ENCODE peak calls at places on chromosomes 12 and 14, in five cellular contexts. S, H, T, A and L are unnamed samples.

GRCh38 chr12:11832100-11832499 is 182.6 kb downstream of the ETV6 start:
- ATAC-seq in S (no peak), H (no peak), T (no peak), A (no peak), L (no peak)

GRCh38 chr12:111308473-111308872 is 60.4 kb downstream of the PHETA1 start:
- ATAC-seq in S (no peak), H (no peak), T (no peak), A (no peak), L (no peak)

GRCh38 chr12:51598156-51598555 is 7.1 kb downstream of the SCN8A start:
- ATAC-seq in S (no peak), H (no peak), T (no peak), A (no peak), L (no peak)

GRCh38 chr14:63470877-63471565 is 72.2 kb downstream of the PPP2R5E start:
- ATAC-seq in S (no peak), H (peak), T (peak), A (peak), L (peak)

GRCh38 chr14:22122227-22123187 is 448.9 kb upstream of the OR4E1 start:
- ATAC-seq in S (peak), H (no peak), T (peak), A (no peak), L (no peak)

GRCh38 chr12:99455350-99456037 is 192.1 kb upstream of the GARIN6 start:
- ATAC-seq in S (no peak), H (peak), T (no peak), A (no peak), L (no peak)

GRCh38 chr14:61334197-61334701 is 12.9 kb downstream of the PRKCH start:
- ATAC-seq in S (no peak), H (no peak), T (no peak), A (no peak), L (peak)

GRCh38 chr12:69002969-69003368 is 70.0 kb upstream of the CPM start:
- ATAC-seq in S (no peak), H (no peak), T (no peak), A (no peak), L (no peak)

GRCh38 chr14:64388533-64389243 is 535 bp downstream of the MTHFD1 start:
- ATAC-seq in S (no peak), H (peak), T (peak), A (peak), L (peak)

GRCh38 chr14:35331605-35332516 is 39.7 kb downstream of the PSMA6 start:
- ATAC-seq in S (peak), H (no peak), T (peak), A (no peak), L (no peak)

GRCh38 chr12:10737249-10737648 is 14.1 kb upstream of the YBX3 start:
- ATAC-seq in S (no peak), H (no peak), T (no peak), A (no peak), L (no peak)

GRCh38 chr12:25186038-25186787 is 8.7 kb downstream of the DNAI7 start:
- ATAC-seq in S (peak), H (no peak), T (peak), A (no peak), L (peak)

GRCh38 chr12:123091756-123092155 is 59.1 kb downstream of the PITPNM2 start:
- ATAC-seq in S (no peak), H (no peak), T (peak), A (no peak), L (no peak)

GRCh38 chr12:94318178-94318577 is 141.5 kb downstream of the CEP83 start:
- ATAC-seq in S (peak), H (no peak), T (peak), A (no peak), L (no peak)

GRCh38 chr14:50093496-50093895 is 22.9 kb downstream of the VCPKMT start:
- ATAC-seq in S (no peak), H (no peak), T (no peak), A (no peak), L (no peak)

GRCh38 chr14:71591929-71592328 is 340.3 kb upstream of the RGS6 start:
- ATAC-seq in S (peak), H (no peak), T (peak), A (no peak), L (peak)

GRCh38 chr14:100295376-100296105 is 10.7 kb downstream of the SLC25A29 start:
- ATAC-seq in S (no peak), H (no peak), T (no peak), A (no peak), L (no peak)

GRCh38 chr14:65156568-65157366 is 54.5 kb upstream of the MAX start:
- ATAC-seq in S (no peak), H (no peak), T (peak), A (peak), L (no peak)

GRCh38 chr12:6699989-6700645 is 498 bp downstream of the PIANP start:
- ATAC-seq in S (peak), H (no peak), T (no peak), A (peak), L (peak)

GRCh38 chr12:7121324-7121723 is 7.4 kb downstream of the RBP5 start:
- ATAC-seq in S (no peak), H (no peak), T (no peak), A (no peak), L (no peak)

GRCh38 chr12:57460457-57461325 is 1.1 kb downstream of the GLI1 start:
- ATAC-seq in S (no peak), H (peak), T (peak), A (no peak), L (no peak)

GRCh38 chr14:102508774-102509743 is 517 bp downstream of the ANKRD9 start:
- ATAC-seq in S (peak), H (peak), T (peak), A (peak), L (peak)

GRCh38 chr14:36647827-36648753 is 13.6 kb upstream of the PAX9 start:
- ATAC-seq in S (no peak), H (peak), T (no peak), A (peak), L (no peak)